ENCODE peak calls at places on chromosome 21, in nine cellular contexts. D is activated CD4-positive, alpha-beta T cell treated with anti-CD3 and anti-CD28 coated beads, Interleukin-2, amount 50 U/mL, for 48 hours; P is NCI-H1436; Q is activated CD4-positive, CD25-positive, alpha-beta regulatory T cell; Y is KG1; X is AG09309; N is bronchial epithelial cell; Z is GM23248; F is H7. T is an unnamed sample.

GRCh38 chr21:34762761-34763160 is 94.0 kb downstream of the CLIC6 start:
- DNase-seq in D (no peak), P (no peak), Q (no peak), Y (no peak), X (peak; percentile 33), N (no peak), Z (peak; percentile 43), F (no peak), T (no peak)

GRCh38 chr21:45104560-45104959 is 30.2 kb downstream of the ADARB1 start:
- DNase-seq in D (peak; percentile 23), P (no peak), Q (no peak), Y (no peak), X (no peak), N (peak; percentile 34), Z (peak; percentile 20), F (no peak), T (peak; percentile 42)

GRCh38 chr21:21673959-21674358 is 675.8 kb downstream of the NCAM2 start:
- DNase-seq in D (no peak), P (no peak), Q (no peak), Y (no peak), X (no peak), N (no peak), Z (no peak), F (no peak), T (no peak)

GRCh38 chr21:38965910-38966504 is 160.3 kb downstream of the ETS2 start:
- DNase-seq in D (no peak), P (no peak), Q (no peak), Y (no peak), X (no peak), N (peak; percentile 88), Z (no peak), F (peak; percentile 83), T (no peak)

GRCh38 chr21:36753556-36753955 is 54.6 kb downstream of the SIM2 start:
- DNase-seq in D (no peak), P (no peak), Q (no peak), Y (no peak), X (peak; percentile 10), N (peak; percentile 42), Z (peak; percentile 46), F (no peak), T (no peak)

GRCh38 chr21:27291006-27291405 is 324.1 kb upstream of the ADAMTS5 start:
- DNase-seq in D (no peak), P (no peak), Q (no peak), Y (no peak), X (no peak), N (peak; percentile 21), Z (no peak), F (no peak), T (no peak)

GRCh38 chr21:38989745-38990423 is 184.2 kb downstream of the ETS2 start:
- DNase-seq in D (no peak), P (no peak), Q (no peak), Y (no peak), X (peak; percentile 55), N (peak; percentile 91), Z (peak; percentile 76), F (no peak), T (no peak)

GRCh38 chr21:27036736-27037301 is 69.9 kb upstream of the ADAMTS5 start:
- DNase-seq in D (no peak), P (no peak), Q (no peak), Y (no peak), X (no peak), N (no peak), Z (no peak), F (no peak), T (no peak)

GRCh38 chr21:19463966-19464365 is 1060.4 kb upstream of the TMPRSS15 start:
- DNase-seq in D (no peak), P (no peak), Q (no peak), Y (no peak), X (no peak), N (no peak), Z (no peak), F (no peak), T (no peak)

GRCh38 chr21:41361786-41362604 is at the start of gene MX2:
- DNase-seq in D (peak; percentile 66), P (peak; percentile 27), Q (peak; percentile 27), Y (no peak), X (peak; percentile 79), N (peak; percentile 55), Z (peak; percentile 86), F (no peak), T (peak; percentile 78)

GRCh38 chr21:42925114-42925907 is at the start of gene ERVH48-1:
- DNase-seq in D (no peak), P (no peak), Q (no peak), Y (no peak), X (no peak), N (no peak), Z (no peak), F (peak; percentile 43), T (no peak)

GRCh38 chr21:15627011-15627410 is 102.8 kb upstream of the USP25 start:
- DNase-seq in D (no peak), P (no peak), Q (no peak), Y (no peak), X (no peak), N (no peak), Z (no peak), F (no peak), T (no peak)

GRCh38 chr21:14572206-14572780 is 26.2 kb upstream of the SAMSN1 start:
- DNase-seq in D (no peak), P (no peak), Q (no peak), Y (no peak), X (no peak), N (no peak), Z (no peak), F (no peak), T (no peak)

GRCh38 chr21:39088831-39089380 is 94.3 kb downstream of the PSMG1 start:
- DNase-seq in D (no peak), P (no peak), Q (no peak), Y (no peak), X (no peak), N (peak; percentile 78), Z (peak; percentile 52), F (no peak), T (peak; percentile 8)

GRCh38 chr21:44532712-44533111 is 7.3 kb downstream of the KRTAP10-1 start:
- DNase-seq in D (no peak), P (no peak), Q (no peak), Y (no peak), X (no peak), N (no peak), Z (no peak), F (peak; percentile 68), T (no peak)

GRCh38 chr21:39612233-39613028 is at the start of gene B3GALT5:
- DNase-seq in D (no peak), P (peak; percentile 28), Q (no peak), Y (no peak), X (no peak), N (no peak), Z (no peak), F (peak; percentile 91), T (peak; percentile 5)

GRCh38 chr21:24220466-24220865 is 1386.8 kb downstream of the MRPL39 start:
- DNase-seq in D (no peak), P (no peak), Q (no peak), Y (no peak), X (no peak), N (no peak), Z (no peak), F (no peak), T (no peak)

GRCh38 chr21:44919913-44920693 is 596 bp downstream of the ITGB2 start:
- DNase-seq in D (no peak), P (no peak), Q (no peak), Y (peak; percentile 9), X (no peak), N (no peak), Z (no peak), F (no peak), T (peak; percentile 46)

GRCh38 chr21:35637431-35637830 is 422.9 kb downstream of the SETD4 start:
- DNase-seq in D (no peak), P (no peak), Q (no peak), Y (no peak), X (no peak), N (peak; percentile 37), Z (peak; percentile 86), F (no peak), T (no peak)

GRCh38 chr21:43280949-43281633 is 112.3 kb downstream of the CRYAA start:
- DNase-seq in D (no peak), P (no peak), Q (no peak), Y (no peak), X (no peak), N (no peak), Z (no peak), F (peak; percentile 63), T (no peak)

GRCh38 chr21:42878678-42878992 is 704 bp downstream of the WDR4 start:
- DNase-seq in D (no peak), P (no peak), Q (no peak), Y (no peak), X (no peak), N (no peak), Z (no peak), F (no peak), T (no peak)

GRCh38 chr21:16071082-16071481 is 341.3 kb downstream of the USP25 start:
- DNase-seq in D (no peak), P (no peak), Q (no peak), Y (no peak), X (no peak), N (no peak), Z (peak; percentile 78), F (no peak), T (no peak)

GRCh38 chr21:38834725-38835124 is 29.0 kb downstream of the ETS2 start:
- DNase-seq in D (no peak), P (no peak), Q (no peak), Y (no peak), X (no peak), N (no peak), Z (no peak), F (no peak), T (no peak)

GRCh38 chr21:45532826-45533730 is 9.2 kb downstream of the SLC19A1 start:
- DNase-seq in D (no peak), P (no peak), Q (no peak), Y (no peak), X (no peak), N (no peak), Z (no peak), F (no peak), T (peak; percentile 1)

GRCh38 chr21:45592208-45592619 is 50.0 kb upstream of the SLC19A1 start:
- DNase-seq in D (peak; percentile 67), P (no peak), Q (peak; percentile 57), Y (no peak), X (no peak), N (peak; percentile 4), Z (no peak), F (no peak), T (peak; percentile 82)

GRCh38 chr21:27058673-27059365 is 91.9 kb upstream of the ADAMTS5 start:
- DNase-seq in D (no peak), P (no peak), Q (no peak), Y (no peak), X (no peak), N (no peak), Z (peak; percentile 12), F (no peak), T (no peak)

GRCh38 chr21:46115441-46116188 is 17.7 kb downstream of the COL6A2 start:
- DNase-seq in D (no peak), P (no peak), Q (no peak), Y (no peak), X (no peak), N (no peak), Z (no peak), F (no peak), T (no peak)

GRCh38 chr21:41064951-41065350 is 103.0 kb upstream of the BACE2 start:
- DNase-seq in D (no peak), P (no peak), Q (no peak), Y (no peak), X (no peak), N (no peak), Z (no peak), F (no peak), T (no peak)

GRCh38 chr21:43800124-43800523 is 10.7 kb downstream of the RRP1 start:
- DNase-seq in D (no peak), P (no peak), Q (no peak), Y (no peak), X (no peak), N (no peak), Z (no peak), F (peak; percentile 41), T (no peak)

GRCh38 chr21:43016728-43017127 is 42.4 kb downstream of the PKNOX1 start:
- DNase-seq in D (no peak), P (no peak), Q (no peak), Y (no peak), X (no peak), N (no peak), Z (no peak), F (no peak), T (no peak)

GRCh38 chr21:26169061-26169610 is 1.4 kb downstream of the APP start:
- DNase-seq in D (peak; percentile 26), P (peak; percentile 53), Q (no peak), Y (peak; percentile 70), X (no peak), N (no peak), Z (peak; percentile 88), F (peak; percentile 67), T (peak; percentile 52)

T was measured in stimulated activated CD4-positive, alpha-beta T cell treated with anti-CD3 and anti-CD28 coated beads, Interleukin-15, amount 100 ng/mL, for 24 hours.